ENCODE peak calls at places on chromosomes 16 and 17, in eight cellular contexts. P is M059J; J is epithelial cell of esophagus; B is COR-L47; F is stimulated activated CD8-positive, alpha-beta memory T cell treated with anti-CD3 and anti-CD28 coated beads, Interleukin-12 subunit alpha, Interleukin-12 subunit beta, amount 100 ng/mL, for 1 hour; I is WTC11; T is ovary; M is heart left ventricle. R is an unnamed sample.

GRCh38 chr17:31250229-31250628 is 46.8 kb downstream of the OMG start:
- DNase-seq in B (no peak), F (no peak), M (no peak), T (no peak), I (no peak), P (no peak), J (no peak), R (no peak)

GRCh38 chr16:20613471-20613887 is 37.3 kb upstream of the ACSM2B start:
- DNase-seq in T (no peak), I (no peak), B (no peak), P (no peak), M (no peak), F (no peak), J (no peak), R (no peak)

GRCh38 chr17:40293363-40293762 is 5.7 kb downstream of the CDC6 start:
- DNase-seq in P (no peak), I (no peak), T (no peak), M (no peak), J (no peak), F (no peak), B (no peak), R (no peak)

GRCh38 chr17:72119963-72120877 is 600 bp upstream of the SOX9 start:
- DNase-seq in F (no peak), B (no peak), P (peak), I (peak), T (no peak), J (peak), M (peak), R (peak)

GRCh38 chr17:78895322-78895721 is 7.7 kb downstream of the CEP295NL start:
- DNase-seq in B (no peak), J (no peak), P (no peak), M (no peak), F (no peak), T (no peak), I (no peak), R (no peak)

GRCh38 chr17:67519801-67520251 is 142.7 kb downstream of the PITPNC1 start:
- DNase-seq in B (no peak), J (no peak), M (no peak), T (no peak), F (no peak), I (no peak), P (no peak), R (no peak)

GRCh38 chr16:88941933-88942909 is 34.8 kb downstream of the CBFA2T3 start:
- DNase-seq in B (peak), J (no peak), P (no peak), I (peak), M (peak), F (peak), T (peak), R (peak)

GRCh38 chr16:813204-813915 is 12.8 kb upstream of the GNG13 start:
- DNase-seq in T (peak), P (no peak), M (peak), B (no peak), J (no peak), F (peak), I (peak), R (no peak)

GRCh38 chr17:79888811-79889634 is 49.8 kb upstream of the CBX4 start:
- DNase-seq in B (no peak), P (peak), I (no peak), J (no peak), T (peak), F (no peak), M (no peak), R (no peak)

GRCh38 chr16:70804153-70804728 is 3.3 kb upstream of the VAC14 start:
- DNase-seq in T (no peak), P (peak), M (no peak), B (no peak), J (peak), I (no peak), F (no peak), R (no peak)

GRCh38 chr16:4813251-4814003 is 11.0 kb upstream of the ROGDI start:
- DNase-seq in J (no peak), M (no peak), F (no peak), B (no peak), T (no peak), I (no peak), P (no peak), R (no peak)

GRCh38 chr16:16067127-16067526 is 117.7 kb downstream of the ABCC1 start:
- DNase-seq in P (no peak), F (no peak), I (no peak), M (no peak), B (no peak), J (no peak), T (no peak), R (no peak)

GRCh38 chr17:70040336-70040735 is 34.7 kb upstream of the KCNJ16 start:
- DNase-seq in F (no peak), B (no peak), M (no peak), I (no peak), P (peak), J (peak), T (no peak), R (no peak)

GRCh38 chr17:78210111-78210510 is 3.9 kb upstream of the BIRC5 start:
- DNase-seq in I (no peak), F (no peak), T (no peak), J (no peak), P (no peak), B (no peak), M (no peak), R (no peak)

GRCh38 chr17:37082461-37082860 is 133.7 kb downstream of the AATF start:
- DNase-seq in I (no peak), B (no peak), P (no peak), T (no peak), M (no peak), J (no peak), F (no peak), R (no peak)

GRCh38 chr17:79921411-79922160 is 82.3 kb upstream of the CBX4 start:
- DNase-seq in M (no peak), B (no peak), P (no peak), F (no peak), I (no peak), T (no peak), J (no peak), R (peak)

GRCh38 chr16:82935781-82936180 is 309.0 kb downstream of the CDH13 start:
- DNase-seq in T (no peak), B (no peak), F (no peak), I (no peak), J (peak), M (no peak), P (peak), R (no peak)

GRCh38 chr17:82520041-82520910 is 744 bp downstream of the FOXK2 start:
- DNase-seq in B (no peak), T (peak), P (no peak), F (no peak), I (peak), J (peak), M (peak), R (no peak)

GRCh38 chr17:12078791-12079190 is 58.1 kb downstream of the MAP2K4 start:
- DNase-seq in P (peak), T (no peak), M (no peak), B (no peak), I (no peak), F (no peak), J (peak), R (no peak)

GRCh38 chr17:49552070-49552751 is 23.5 kb upstream of the NXPH3 start:
- DNase-seq in T (no peak), P (peak), F (no peak), B (no peak), I (no peak), M (no peak), J (peak), R (peak)

GRCh38 chr16:1496464-1496863 is 3.3 kb downstream of the TELO2 start:
- DNase-seq in J (no peak), F (no peak), P (no peak), B (no peak), T (peak), I (no peak), M (no peak), R (peak)

GRCh38 chr16:56993204-56993603 is 3.8 kb downstream of the NLRC5 start:
- DNase-seq in I (no peak), T (no peak), J (no peak), P (no peak), B (no peak), F (no peak), M (no peak), R (no peak)

GRCh38 chr16:49200223-49200820 is 81.3 kb downstream of the CBLN1 start:
- DNase-seq in B (no peak), J (no peak), I (no peak), M (no peak), T (no peak), P (no peak), F (no peak), R (no peak)

GRCh38 chr17:29561541-29562517 is 5.0 kb downstream of the ABHD15 start:
- DNase-seq in F (no peak), P (no peak), T (no peak), B (no peak), I (peak), M (peak), J (no peak), R (no peak)

GRCh38 chr16:7513429-7513828 is 180.8 kb downstream of the RBFOX1 start:
- DNase-seq in J (no peak), B (peak), P (peak), M (no peak), F (no peak), I (peak), T (no peak), R (no peak)

GRCh38 chr16:10923650-10924214 is 18.5 kb downstream of the DEXI start:
- DNase-seq in F (no peak), P (no peak), M (peak), J (no peak), B (no peak), I (no peak), T (peak), R (peak)

GRCh38 chr16:28492511-28492910 is 637 bp upstream of the CLN3 start:
- DNase-seq in J (no peak), T (no peak), I (no peak), B (no peak), P (no peak), F (no peak), M (no peak), R (no peak)

GRCh38 chr17:4427505-4427904 is 6.2 kb upstream of the SPNS3 start:
- DNase-seq in B (no peak), I (no peak), J (no peak), F (no peak), P (no peak), T (no peak), M (no peak), R (no peak)

GRCh38 chr17:81665205-81666091 is 957 bp downstream of the OXLD1 start:
- DNase-seq in B (peak), F (no peak), M (no peak), T (no peak), P (peak), J (peak), I (no peak), R (no peak)